ENCODE peak calls at places on chromosome 1, in eight cellular contexts. One of them, this sample, is unnamed.

GRCh38 chr1:110440877-110441276 is 10.1 kb upstream of the PROK1 start:
- DNase-seq in prostate gland: no peak
- DNase-seq in lower lobe of right lung: peak
- DNase-seq in body of pancreas: peak
- DNase-seq in mucosa of descending colon: no peak
- DNase-seq in choroid plexus epithelial cell: peak
- DNase-seq in left ventricle myocardium inferior: no peak
- DNase-seq in WERI-Rb-1: no peak
- DNase-seq in this sample: peak

GRCh38 chr1:56240400-56240799 is 339.0 kb downstream of the PLPP3 start:
- DNase-seq in choroid plexus epithelial cell: no peak
- DNase-seq in lower lobe of right lung: no peak
- DNase-seq in left ventricle myocardium inferior: no peak
- DNase-seq in WERI-Rb-1: no peak
- DNase-seq in mucosa of descending colon: no peak
- DNase-seq in body of pancreas: no peak
- DNase-seq in prostate gland: no peak
- DNase-seq in this sample: no peak

GRCh38 chr1:212858461-212859265 is 588 bp downstream of the FLVCR1 start:
- DNase-seq in body of pancreas: peak
- DNase-seq in prostate gland: peak
- DNase-seq in mucosa of descending colon: peak
- DNase-seq in lower lobe of right lung: peak
- DNase-seq in choroid plexus epithelial cell: peak
- DNase-seq in WERI-Rb-1: peak
- DNase-seq in left ventricle myocardium inferior: peak
- DNase-seq in this sample: peak

GRCh38 chr1:244965182-244965581 is 100.8 kb upstream of the HNRNPU start:
- DNase-seq in body of pancreas: no peak
- DNase-seq in prostate gland: no peak
- DNase-seq in choroid plexus epithelial cell: no peak
- DNase-seq in lower lobe of right lung: no peak
- DNase-seq in WERI-Rb-1: no peak
- DNase-seq in mucosa of descending colon: no peak
- DNase-seq in left ventricle myocardium inferior: no peak
- DNase-seq in this sample: no peak

GRCh38 chr1:231236938-231237337 is 4.1 kb upstream of the GNPAT start:
- DNase-seq in WERI-Rb-1: no peak
- DNase-seq in left ventricle myocardium inferior: no peak
- DNase-seq in body of pancreas: no peak
- DNase-seq in choroid plexus epithelial cell: no peak
- DNase-seq in mucosa of descending colon: no peak
- DNase-seq in lower lobe of right lung: no peak
- DNase-seq in prostate gland: no peak
- DNase-seq in this sample: peak

GRCh38 chr1:72177711-72178110 is 104.6 kb downstream of the NEGR1 start:
- DNase-seq in body of pancreas: no peak
- DNase-seq in WERI-Rb-1: no peak
- DNase-seq in mucosa of descending colon: no peak
- DNase-seq in lower lobe of right lung: no peak
- DNase-seq in left ventricle myocardium inferior: no peak
- DNase-seq in choroid plexus epithelial cell: no peak
- DNase-seq in prostate gland: no peak
- DNase-seq in this sample: no peak

GRCh38 chr1:218809625-218810024 is 364.1 kb upstream of the LYPLAL1 start:
- DNase-seq in prostate gland: no peak
- DNase-seq in left ventricle myocardium inferior: no peak
- DNase-seq in WERI-Rb-1: no peak
- DNase-seq in mucosa of descending colon: no peak
- DNase-seq in lower lobe of right lung: no peak
- DNase-seq in choroid plexus epithelial cell: no peak
- DNase-seq in body of pancreas: no peak
- DNase-seq in this sample: no peak

GRCh38 chr1:174397261-174397660 is 50.5 kb upstream of the GPR52 start:
- DNase-seq in WERI-Rb-1: no peak
- DNase-seq in mucosa of descending colon: no peak
- DNase-seq in left ventricle myocardium inferior: no peak
- DNase-seq in prostate gland: no peak
- DNase-seq in choroid plexus epithelial cell: peak
- DNase-seq in lower lobe of right lung: no peak
- DNase-seq in body of pancreas: no peak
- DNase-seq in this sample: no peak

GRCh38 chr1:143691400-143691891 is 280.3 kb downstream of the FAM72C start:
- DNase-seq in choroid plexus epithelial cell: no peak
- DNase-seq in lower lobe of right lung: no peak
- DNase-seq in prostate gland: no peak
- DNase-seq in body of pancreas: no peak
- DNase-seq in WERI-Rb-1: no peak
- DNase-seq in mucosa of descending colon: no peak
- DNase-seq in left ventricle myocardium inferior: no peak
- DNase-seq in this sample: no peak

GRCh38 chr1:212218911-212219310 is 66.3 kb upstream of the PPP2R5A start:
- DNase-seq in WERI-Rb-1: no peak
- DNase-seq in left ventricle myocardium inferior: no peak
- DNase-seq in choroid plexus epithelial cell: peak
- DNase-seq in lower lobe of right lung: no peak
- DNase-seq in mucosa of descending colon: no peak
- DNase-seq in prostate gland: no peak
- DNase-seq in body of pancreas: no peak
- DNase-seq in this sample: no peak

GRCh38 chr1:202105571-202106339 is 17.0 kb upstream of the GPR37L1 start:
- DNase-seq in WERI-Rb-1: peak
- DNase-seq in choroid plexus epithelial cell: peak
- DNase-seq in prostate gland: no peak
- DNase-seq in lower lobe of right lung: no peak
- DNase-seq in left ventricle myocardium inferior: no peak
- DNase-seq in mucosa of descending colon: peak
- DNase-seq in body of pancreas: peak
- DNase-seq in this sample: no peak

GRCh38 chr1:219906924-219907771 is 21.2 kb downstream of the SLC30A10 start:
- DNase-seq in mucosa of descending colon: no peak
- DNase-seq in body of pancreas: no peak
- DNase-seq in left ventricle myocardium inferior: no peak
- DNase-seq in choroid plexus epithelial cell: no peak
- DNase-seq in prostate gland: no peak
- DNase-seq in WERI-Rb-1: no peak
- DNase-seq in lower lobe of right lung: no peak
- DNase-seq in this sample: no peak

GRCh38 chr1:46521417-46521816 is 30.0 kb downstream of the KNCN start:
- DNase-seq in lower lobe of right lung: no peak
- DNase-seq in WERI-Rb-1: no peak
- DNase-seq in prostate gland: no peak
- DNase-seq in mucosa of descending colon: no peak
- DNase-seq in choroid plexus epithelial cell: no peak
- DNase-seq in left ventricle myocardium inferior: no peak
- DNase-seq in body of pancreas: no peak
- DNase-seq in this sample: no peak

GRCh38 chr1:234721476-234722266 is 111.7 kb upstream of the IRF2BP2 start:
- DNase-seq in WERI-Rb-1: no peak
- DNase-seq in prostate gland: peak
- DNase-seq in body of pancreas: peak
- DNase-seq in choroid plexus epithelial cell: peak
- DNase-seq in lower lobe of right lung: no peak
- DNase-seq in mucosa of descending colon: no peak
- DNase-seq in left ventricle myocardium inferior: peak
- DNase-seq in this sample: no peak

GRCh38 chr1:207673399-207673798 is 28.5 kb downstream of the CR1L start:
- DNase-seq in left ventricle myocardium inferior: no peak
- DNase-seq in mucosa of descending colon: no peak
- DNase-seq in WERI-Rb-1: no peak
- DNase-seq in choroid plexus epithelial cell: no peak
- DNase-seq in lower lobe of right lung: no peak
- DNase-seq in prostate gland: no peak
- DNase-seq in body of pancreas: no peak
- DNase-seq in this sample: no peak
- TF ChIP-seq CTCF in left ventricle myocardium inferior: no peak
- TF ChIP-seq CTCF in mucosa of descending colon: no peak
- TF ChIP-seq CTCF in WERI-Rb-1: no peak
- TF ChIP-seq CTCF in choroid plexus epithelial cell: no peak
- TF ChIP-seq CTCF in lower lobe of right lung: no peak
- TF ChIP-seq CTCF in prostate gland: no peak
- TF ChIP-seq CTCF in body of pancreas: no peak
- TF ChIP-seq CTCF in this sample: no peak

GRCh38 chr1:1628656-1629429 is 3.1 kb upstream of the MMP23B start:
- DNase-seq in body of pancreas: no peak
- DNase-seq in WERI-Rb-1: peak
- DNase-seq in left ventricle myocardium inferior: no peak
- DNase-seq in choroid plexus epithelial cell: no peak
- DNase-seq in lower lobe of right lung: peak
- DNase-seq in mucosa of descending colon: no peak
- DNase-seq in prostate gland: no peak
- DNase-seq in this sample: peak

GRCh38 chr1:1629430-1630190 is 2.4 kb upstream of the MMP23B start:
- DNase-seq in mucosa of descending colon: peak
- DNase-seq in WERI-Rb-1: no peak
- DNase-seq in lower lobe of right lung: peak
- DNase-seq in body of pancreas: no peak
- DNase-seq in left ventricle myocardium inferior: no peak
- DNase-seq in choroid plexus epithelial cell: no peak
- DNase-seq in prostate gland: no peak
- DNase-seq in this sample: peak

GRCh38 chr1:1631793-1632420 is at the start of gene MMP23B:
- DNase-seq in WERI-Rb-1: no peak
- DNase-seq in choroid plexus epithelial cell: no peak
- DNase-seq in body of pancreas: no peak
- DNase-seq in prostate gland: no peak
- DNase-seq in left ventricle myocardium inferior: peak
- DNase-seq in lower lobe of right lung: peak
- DNase-seq in mucosa of descending colon: no peak
- DNase-seq in this sample: no peak

GRCh38 chr1:1630191-1630964 is 1.6 kb upstream of the MMP23B start:
- DNase-seq in body of pancreas: peak
- DNase-seq in lower lobe of right lung: peak
- DNase-seq in left ventricle myocardium inferior: peak
- DNase-seq in mucosa of descending colon: peak
- DNase-seq in WERI-Rb-1: no peak
- DNase-seq in prostate gland: peak
- DNase-seq in choroid plexus epithelial cell: peak
- DNase-seq in this sample: peak

GRCh38 chr1:1630965-1631792 is 794 bp upstream of the MMP23B start:
- DNase-seq in left ventricle myocardium inferior: peak
- DNase-seq in WERI-Rb-1: no peak
- DNase-seq in body of pancreas: no peak
- DNase-seq in choroid plexus epithelial cell: peak
- DNase-seq in mucosa of descending colon: peak
- DNase-seq in prostate gland: no peak
- DNase-seq in lower lobe of right lung: peak
- DNase-seq in this sample: peak
- H3K4me3 ChIP-seq in left ventricle myocardium inferior: peak
- H3K4me3 ChIP-seq in WERI-Rb-1: no peak
- H3K4me3 ChIP-seq in body of pancreas: no peak
- H3K4me3 ChIP-seq in choroid plexus epithelial cell: no peak
- H3K4me3 ChIP-seq in mucosa of descending colon: no peak
- H3K4me3 ChIP-seq in prostate gland: peak
- H3K4me3 ChIP-seq in lower lobe of right lung: peak
- H3K4me3 ChIP-seq in this sample: peak

GRCh38 chr1:228493141-228494043 is 6.2 kb downstream of the RNF187 start:
- DNase-seq in choroid plexus epithelial cell: no peak
- DNase-seq in left ventricle myocardium inferior: no peak
- DNase-seq in prostate gland: no peak
- DNase-seq in WERI-Rb-1: no peak
- DNase-seq in body of pancreas: no peak
- DNase-seq in lower lobe of right lung: no peak
- DNase-seq in mucosa of descending colon: no peak
- DNase-seq in this sample: peak
- TF ChIP-seq CTCF in choroid plexus epithelial cell: no peak
- TF ChIP-seq CTCF in left ventricle myocardium inferior: no peak
- TF ChIP-seq CTCF in prostate gland: no peak
- TF ChIP-seq CTCF in WERI-Rb-1: no peak
- TF ChIP-seq CTCF in body of pancreas: no peak
- TF ChIP-seq CTCF in lower lobe of right lung: no peak
- TF ChIP-seq CTCF in mucosa of descending colon: no peak
- TF ChIP-seq CTCF in this sample: no peak

GRCh38 chr1:159172599-159173291 is 1.3 kb downstream of the CADM3 start:
- DNase-seq in prostate gland: no peak
- DNase-seq in body of pancreas: no peak
- DNase-seq in mucosa of descending colon: peak
- DNase-seq in lower lobe of right lung: no peak
- DNase-seq in left ventricle myocardium inferior: peak
- DNase-seq in WERI-Rb-1: no peak
- DNase-seq in choroid plexus epithelial cell: no peak
- DNase-seq in this sample: no peak

GRCh38 chr1:159171254-159171687 is at the start of gene CADM3:
- DNase-seq in body of pancreas: no peak
- DNase-seq in prostate gland: no peak
- DNase-seq in left ventricle myocardium inferior: no peak
- DNase-seq in lower lobe of right lung: no peak
- DNase-seq in WERI-Rb-1: peak
- DNase-seq in mucosa of descending colon: peak
- DNase-seq in choroid plexus epithelial cell: no peak
- DNase-seq in this sample: peak

GRCh38 chr1:159168043-159168442 is 3.4 kb upstream of the CADM3 start:
- DNase-seq in lower lobe of right lung: no peak
- DNase-seq in prostate gland: no peak
- DNase-seq in body of pancreas: no peak
- DNase-seq in mucosa of descending colon: no peak
- DNase-seq in left ventricle myocardium inferior: no peak
- DNase-seq in choroid plexus epithelial cell: no peak
- DNase-seq in WERI-Rb-1: no peak
- DNase-seq in this sample: no peak

GRCh38 chr1:159171688-159172501 is 480 bp downstream of the CADM3 start:
- DNase-seq in lower lobe of right lung: no peak
- DNase-seq in left ventricle myocardium inferior: no peak
- DNase-seq in choroid plexus epithelial cell: no peak
- DNase-seq in WERI-Rb-1: peak
- DNase-seq in body of pancreas: no peak
- DNase-seq in prostate gland: no peak
- DNase-seq in mucosa of descending colon: peak
- DNase-seq in this sample: peak

DNA sequence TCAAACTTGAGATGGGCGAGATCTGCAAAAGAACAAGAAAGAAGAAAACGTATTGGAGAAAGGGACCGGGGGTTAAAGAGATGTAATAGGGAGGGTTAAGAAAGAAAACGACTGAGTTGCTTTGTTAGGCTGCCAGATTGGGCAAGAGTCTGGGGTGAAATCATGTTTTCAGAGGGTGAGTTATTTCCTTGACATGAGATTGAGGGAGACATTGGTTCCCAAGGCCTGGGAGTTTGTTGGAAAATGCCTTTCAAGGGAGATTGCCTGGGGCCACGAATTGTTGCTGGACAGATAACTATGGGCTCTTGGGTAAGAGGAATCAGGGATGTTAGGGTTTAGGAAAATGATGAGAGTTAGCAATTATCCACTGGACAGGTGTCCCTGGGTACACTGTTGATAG is 776 bp upstream of the CADM3 start:
- DNase-seq in WERI-Rb-1: no peak
- DNase-seq in mucosa of descending colon: no peak
- DNase-seq in left ventricle myocardium inferior: no peak
- DNase-seq in body of pancreas: no peak
- DNase-seq in choroid plexus epithelial cell: no peak
- DNase-seq in prostate gland: no peak
- DNase-seq in lower lobe of right lung: no peak
- DNase-seq in this sample: no peak
- H3K4me3 ChIP-seq in WERI-Rb-1: no peak
- H3K4me3 ChIP-seq in mucosa of descending colon: no peak
- H3K4me3 ChIP-seq in left ventricle myocardium inferior: peak
- H3K4me3 ChIP-seq in body of pancreas: no peak
- H3K4me3 ChIP-seq in choroid plexus epithelial cell: no peak
- H3K4me3 ChIP-seq in prostate gland: no peak
- H3K4me3 ChIP-seq in lower lobe of right lung: no peak
- H3K4me3 ChIP-seq in this sample: no peak